ENCODE peak calls at places on chromosomes 1 and 21, in ten cellular contexts. B is mammary epithelial cell, K is GM12878, H is heart right ventricle, F is esophagus squamous epithelium, T is cardiac muscle cell, Q is brain microvascular endothelial cell, X is ascending aorta, Z is IMR-90, O is BE2C. S is an unnamed sample.
A peak's percentile ranks its signal among the peaks of the same experiment; 100 is the strongest.

GRCh38 chr1:176225911-176226310 is 18.8 kb upstream of the COP1 start:
- DNase-seq in B (no peak), K (no peak), H (no peak), F (no peak), T (no peak), Q (no peak), X (no peak), Z (no peak), O (no peak), S (no peak)

GRCh38 chr1:110787328-110788071 is 85.4 kb upstream of the CD53 start:
- DNase-seq in B (no peak), K (peak; percentile 76), H (no peak), F (no peak), T (no peak), Q (no peak), X (no peak), Z (no peak), O (no peak), S (no peak)

GRCh38 chr1:61226791-61227567 is 144.6 kb downstream of the NFIA start:
- DNase-seq in B (no peak), K (no peak), H (no peak), F (no peak), T (peak; percentile 14), Q (no peak), X (no peak), Z (no peak), O (peak; percentile 69), S (peak; percentile 34)

GRCh38 chr1:20903452-20903851 is 116.3 kb upstream of the HP1BP3 start:
- DNase-seq in B (peak; percentile 51), K (no peak), H (no peak), F (no peak), T (no peak), Q (peak; percentile 5), X (no peak), Z (no peak), O (no peak), S (no peak)

GRCh38 chr1:12015001-12015491 is 4.3 kb upstream of the MIIP start:
- DNase-seq in B (peak; percentile 54), K (no peak), H (no peak), F (no peak), T (no peak), Q (peak; percentile 38), X (no peak), Z (peak; percentile 14), O (no peak), S (peak; percentile 42)

GRCh38 chr21:44366586-44367211 is 13.3 kb downstream of the TRPM2 start:
- DNase-seq in B (no peak), K (no peak), H (no peak), F (no peak), T (no peak), Q (no peak), X (peak; percentile 38), Z (no peak), O (no peak), S (no peak)

GRCh38 chr21:22120616-22121266 is 1122.5 kb downstream of the NCAM2 start:
- DNase-seq in B (no peak), K (no peak), H (no peak), F (no peak), T (no peak), Q (no peak), X (no peak), Z (no peak), O (no peak), S (no peak)

GRCh38 chr21:42939581-42940413 is 14.4 kb upstream of the ERVH48-1 start:
- DNase-seq in B (peak; percentile 97), K (no peak), H (no peak), F (no peak), T (no peak), Q (peak; percentile 95), X (peak; percentile 95), Z (peak; percentile 99), O (no peak), S (peak; percentile 96)

GRCh38 chr1:153566414-153567371 is 1.0 kb upstream of the S100A2 start:
- DNase-seq in B (peak; percentile 99), K (peak; percentile 37), H (peak; percentile 90), F (peak; percentile 71), T (peak; percentile 49), Q (peak; percentile 98), X (peak; percentile 99), Z (peak; percentile 99), O (peak; percentile 98), S (peak; percentile 99)

DNA sequence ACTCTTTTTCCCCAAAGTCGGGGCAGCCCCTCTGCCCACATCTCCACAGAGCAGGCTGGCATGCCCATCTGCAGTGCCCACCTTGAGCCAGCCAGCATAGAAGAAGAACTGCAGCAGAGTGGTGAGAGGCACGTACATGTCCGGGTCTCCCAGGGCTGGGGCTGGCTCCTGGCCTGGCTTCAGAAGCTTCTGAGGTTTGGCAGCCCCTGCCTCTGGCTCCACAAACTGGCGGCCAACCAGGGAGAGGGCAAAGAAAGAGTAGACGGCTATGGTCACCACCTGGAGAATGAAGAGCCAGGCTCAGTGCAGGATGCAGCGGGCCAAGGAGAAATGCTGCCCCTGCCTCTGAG is 3.0 kb downstream of the BEST4 start:
- DNase-seq in B (no peak), K (no peak), H (no peak), F (no peak), T (no peak), Q (no peak), X (no peak), Z (no peak), O (no peak), S (no peak)
- TF ChIP-seq CTCF in B (no peak), K (no peak), H (no peak), F (no peak), T (peak; percentile 0), Q (peak; percentile 0), X (no peak), Z (no peak), O (no peak), S (no peak)

DNA sequence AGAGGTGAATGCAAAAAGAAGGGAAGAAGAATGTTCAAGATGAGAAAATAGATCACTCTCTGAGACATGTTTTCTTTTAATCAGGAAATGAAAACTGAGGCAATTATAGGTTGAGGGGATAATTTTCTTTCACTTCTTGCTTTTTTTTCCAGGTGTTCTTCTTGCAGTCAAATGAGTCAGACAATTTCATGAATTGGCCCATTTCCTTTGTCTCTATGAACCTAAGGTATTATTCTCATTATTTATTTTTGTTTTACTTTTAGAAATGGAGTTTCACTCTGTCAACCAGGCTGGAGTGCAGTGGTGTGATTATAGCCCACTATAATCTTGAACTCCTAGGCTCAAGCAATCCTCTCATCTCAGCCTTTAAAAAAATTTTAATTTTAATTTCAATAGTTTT is 3.5 kb upstream of the VASH2 start:
- DNase-seq in B (no peak), K (no peak), H (no peak), F (no peak), T (no peak), Q (no peak), X (no peak), Z (no peak), O (no peak), S (no peak)
- H3K4me3 ChIP-seq in B (no peak overlapping the region), K (peak overlapping the region; percentile 8), H (no peak overlapping the region), F (no peak overlapping the region), T (no peak overlapping the region), Q (no peak overlapping the region), X (no peak overlapping the region), Z (no peak overlapping the region), O (no peak overlapping the region), S (no peak overlapping the region)

DNA sequence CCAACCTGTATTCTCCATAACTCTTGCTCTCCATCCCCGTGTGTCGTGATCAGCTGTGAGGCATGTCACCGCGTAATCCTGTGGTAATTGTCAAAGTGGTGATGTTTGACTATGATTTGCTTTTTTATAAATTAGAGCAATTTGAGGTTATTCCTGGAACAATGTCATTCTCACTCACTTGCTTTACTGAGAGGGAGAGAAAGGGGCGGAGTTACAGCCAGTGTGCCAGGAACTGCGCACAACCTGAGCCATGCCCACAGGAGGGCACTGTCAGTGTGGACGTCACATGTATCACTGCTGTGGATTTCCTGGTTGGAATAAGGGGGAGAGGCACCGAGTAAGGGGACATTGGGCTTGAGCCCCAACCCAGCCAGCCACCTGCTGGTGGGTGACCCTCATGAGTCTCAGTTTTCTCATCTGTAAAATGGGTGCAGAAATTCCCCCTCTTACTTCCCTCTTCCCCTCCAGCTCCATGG is 6.9 kb downstream of the ADGRB2 start:
- DNase-seq in B (no peak), K (no peak), H (no peak), F (no peak), T (no peak), Q (no peak), X (no peak), Z (no peak), O (no peak), S (no peak)
- TF ChIP-seq CTCF in B (no peak), K (no peak), H (no peak), F (no peak), T (no peak), Q (peak; percentile 12), X (no peak), Z (peak; percentile 6), O (no peak), S (no peak)

GRCh38 chr1:172838681-172839313 is 179.9 kb downstream of the FASLG start:
- DNase-seq in B (no peak), K (no peak), H (no peak), F (no peak), T (no peak), Q (no peak), X (no peak), Z (no peak), O (no peak), S (no peak)

GRCh38 chr1:172834609-172835008 is 175.7 kb downstream of the FASLG start:
- DNase-seq in B (no peak), K (no peak), H (no peak), F (no peak), T (no peak), Q (no peak), X (no peak), Z (no peak), O (no peak), S (no peak)

GRCh38 chr1:172833956-172834355 is 175.1 kb downstream of the FASLG start:
- DNase-seq in B (peak; percentile 23), K (no peak), H (no peak), F (no peak), T (no peak), Q (no peak), X (no peak), Z (no peak), O (no peak), S (no peak)

GRCh38 chr1:172835834-172836233 is 176.9 kb downstream of the FASLG start:
- DNase-seq in B (no peak), K (no peak), H (no peak), F (no peak), T (no peak), Q (no peak), X (no peak), Z (no peak), O (no peak), S (no peak)

DNA sequence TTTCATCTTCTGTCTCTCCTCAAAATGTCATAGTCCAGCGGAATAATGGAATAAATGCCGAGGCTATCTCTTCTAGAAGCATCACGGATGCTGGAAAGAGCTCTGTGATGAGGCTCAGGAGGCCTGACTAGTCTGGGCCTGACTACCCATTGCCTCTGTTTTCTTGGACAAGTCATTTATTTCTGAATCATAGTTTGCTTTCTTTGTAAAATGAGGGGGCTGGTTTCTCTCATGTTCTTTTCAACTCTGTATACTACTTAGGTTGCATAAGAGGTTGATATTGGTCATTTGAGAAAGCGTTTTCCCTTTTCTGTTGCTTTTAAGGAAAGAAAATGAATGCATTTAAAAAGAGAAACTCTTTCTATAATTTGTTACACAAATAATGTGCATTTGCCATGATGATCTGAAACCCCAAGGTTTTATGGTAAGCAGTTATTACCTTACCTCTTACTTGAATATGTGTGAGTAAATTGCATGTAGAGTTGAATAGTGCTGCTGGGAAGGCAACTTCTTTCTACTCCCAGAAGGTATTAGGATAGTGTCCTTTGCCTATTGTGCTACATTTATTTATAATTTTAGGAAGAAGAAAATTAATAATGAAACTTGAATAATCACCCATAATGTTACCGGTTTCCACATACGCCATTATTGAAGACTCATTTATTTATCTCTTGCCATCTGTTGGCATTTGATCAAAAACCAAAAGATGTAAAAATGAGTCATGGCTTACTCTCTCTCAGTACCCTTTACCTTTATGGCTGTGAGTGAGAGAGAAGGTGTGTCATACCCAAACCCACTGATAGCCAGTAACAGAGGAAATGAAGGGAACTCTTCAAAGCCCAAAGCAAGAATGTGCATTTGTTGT is 179.1 kb downstream of the FASLG start:
- DNase-seq in B (peak; percentile 95), K (no peak), H (no peak), F (no peak), T (no peak), Q (no peak), X (no peak), Z (peak; percentile 72), O (no peak), S (no peak)
- H3K4me3 ChIP-seq in B (peak overlapping the region; percentile 16), K (no peak overlapping the region), H (no peak overlapping the region), F (no peak overlapping the region), T (no peak overlapping the region), Q (no peak overlapping the region), X (no peak overlapping the region), Z (no peak overlapping the region), O (no peak overlapping the region), S (no peak overlapping the region)

S was measured in AG10803.